ENCODE peak calls at places on chromosomes 12 and 14, in seven cellular contexts. F is H1, V is GM12891, R is HepG2, U is SK-N-SH, D is GM12878, J is K562. Q is an unnamed sample.

GRCh38 chr14:28057286-28058011 is 709.1 kb upstream of the FOXG1 start:
- DNase-seq in F (no peak), V (no peak), R (no peak), U (no peak), D (no peak), J (no peak), Q (no peak)

GRCh38 chr12:65432606-65433005 is 154.1 kb downstream of the MSRB3 start:
- DNase-seq in F (no peak), V (no peak), R (no peak), U (no peak), D (no peak), J (no peak), Q (no peak)

GRCh38 chr12:9604288-9604687 is 3.4 kb downstream of the KLRB1 start:
- DNase-seq in F (no peak), V (no peak), R (no peak), U (no peak), D (no peak), J (peak; percentile 3), Q (no peak)

GRCh38 chr12:117768860-117769259 is 199.9 kb downstream of the KSR2 start:
- DNase-seq in F (no peak), V (no peak), R (no peak), U (no peak), D (no peak), J (no peak), Q (no peak)

GRCh38 chr12:19869413-19869812 is 430.1 kb downstream of the AEBP2 start:
- DNase-seq in F (no peak), V (no peak), R (no peak), U (no peak), D (no peak), J (no peak), Q (no peak)

GRCh38 chr12:123363743-123364531 is 710 bp downstream of the SBNO1 start:
- DNase-seq in F (peak; percentile 55), V (no peak), R (peak; percentile 47), U (peak; percentile 54), D (no peak), J (peak; percentile 44), Q (peak; percentile 27)

GRCh38 chr12:103877934-103878510 is 37.0 kb upstream of the NT5DC3 start:
- DNase-seq in F (peak; percentile 60), V (peak; percentile 26), R (peak; percentile 64), U (peak; percentile 66), D (peak; percentile 49), J (peak; percentile 79), Q (no peak)

GRCh38 chr12:120835304-120835612 is 68.9 kb downstream of the SPPL3 start:
- DNase-seq in F (no peak), V (no peak), R (no peak), U (no peak), D (no peak), J (no peak), Q (no peak)

GRCh38 chr12:113259499-113259953 is 38.3 kb downstream of the TPCN1 start:
- DNase-seq in F (no peak), V (no peak), R (peak; percentile 78), U (peak; percentile 87), D (no peak), J (no peak), Q (no peak)

GRCh38 chr12:28611115-28611435 is 420.8 kb downstream of the CCDC91 start:
- DNase-seq in F (no peak), V (no peak), R (no peak), U (no peak), D (no peak), J (no peak), Q (no peak)

GRCh38 chr12:132524405-132524804 is 34.5 kb downstream of the FBRSL1 start:
- DNase-seq in F (no peak), V (no peak), R (no peak), U (no peak), D (no peak), J (no peak), Q (no peak)

GRCh38 chr12:57983150-57983857 is 41.9 kb downstream of the ATP23 start:
- DNase-seq in F (peak; percentile 54), V (no peak), R (peak; percentile 12), U (peak; percentile 4), D (no peak), J (peak; percentile 55), Q (no peak)

GRCh38 chr14:35286707-35287106 is 5.5 kb upstream of the PSMA6 start:
- DNase-seq in F (no peak), V (no peak), R (no peak), U (no peak), D (no peak), J (no peak), Q (no peak)
- TF ChIP-seq TAF1 in F (no peak), V (no peak), R (no peak), U (no peak), D (no peak), J (no peak), Q (no peak)

GRCh38 chr12:98262886-98263285 is 252.5 kb upstream of the TMPO start:
- DNase-seq in F (no peak), V (no peak), R (no peak), U (no peak), D (no peak), J (no peak), Q (no peak)

GRCh38 chr12:98259667-98260066 is 255.7 kb upstream of the TMPO start:
- DNase-seq in F (no peak), V (no peak), R (no peak), U (no peak), D (peak; percentile 38), J (no peak), Q (no peak)

GRCh38 chr12:98256830-98257229 is 258.6 kb upstream of the TMPO start:
- DNase-seq in F (no peak), V (no peak), R (no peak), U (no peak), D (no peak), J (no peak), Q (no peak)

GRCh38 chr12:98260276-98260675 is 255.1 kb upstream of the TMPO start:
- DNase-seq in F (no peak), V (no peak), R (no peak), U (no peak), D (no peak), J (no peak), Q (no peak)
- TF ChIP-seq TAF1 in F (no peak), V (no peak), R (no peak), U (no peak), D (no peak), J (no peak), Q (no peak)

DNA sequence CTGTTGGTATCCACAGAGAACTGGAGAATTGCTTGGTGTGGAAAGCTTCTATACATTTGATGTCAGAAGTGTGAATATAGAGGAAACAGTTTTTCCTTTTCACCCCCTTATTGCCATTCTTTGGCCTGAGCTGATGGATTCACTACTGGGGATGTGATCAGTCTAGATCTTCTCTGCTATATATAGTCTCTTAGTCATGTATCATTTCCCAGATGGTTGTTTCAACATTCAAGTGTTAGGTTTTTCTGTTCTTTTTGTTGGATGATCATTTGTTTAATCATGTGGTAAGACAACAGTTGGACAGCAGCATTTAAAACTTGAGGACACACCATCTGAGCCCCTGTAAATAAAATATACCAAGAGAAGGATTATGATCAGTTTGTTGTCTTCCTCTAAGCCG is 29.6 kb downstream of the TMX1 start:
- DNase-seq in F (no peak), V (no peak), R (no peak), U (no peak), D (no peak), J (no peak), Q (no peak)
- TF ChIP-seq TAF1 in F (no peak), V (no peak), R (no peak), U (no peak), D (no peak), J (no peak), Q (no peak)

DNA sequence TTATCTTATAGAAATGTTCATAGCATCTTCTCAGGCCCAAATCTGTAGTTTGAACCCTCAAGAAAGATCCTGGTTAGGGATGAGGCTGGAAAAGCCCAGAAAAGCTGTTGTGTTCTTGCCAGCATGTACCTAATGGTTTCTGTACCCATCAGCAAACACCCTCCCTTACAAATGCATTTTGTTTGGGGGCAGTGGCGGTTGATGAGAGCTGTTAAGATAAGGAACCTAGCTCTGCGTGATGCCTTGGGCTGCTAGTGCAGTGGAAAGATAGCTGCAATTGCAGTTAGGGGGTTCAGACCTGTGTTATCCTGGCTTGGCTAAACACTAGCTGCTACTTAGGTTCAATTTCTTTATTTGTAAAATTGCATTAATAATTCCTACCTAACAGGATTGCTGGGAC is 3.6 kb downstream of the TPH2 start:
- DNase-seq in F (no peak), V (no peak), R (no peak), U (peak; percentile 32), D (no peak), J (peak; percentile 38), Q (no peak)
- TF ChIP-seq TAF1 in F (no peak), V (no peak), R (no peak), U (no peak), D (no peak), J (no peak), Q (no peak)

DNA sequence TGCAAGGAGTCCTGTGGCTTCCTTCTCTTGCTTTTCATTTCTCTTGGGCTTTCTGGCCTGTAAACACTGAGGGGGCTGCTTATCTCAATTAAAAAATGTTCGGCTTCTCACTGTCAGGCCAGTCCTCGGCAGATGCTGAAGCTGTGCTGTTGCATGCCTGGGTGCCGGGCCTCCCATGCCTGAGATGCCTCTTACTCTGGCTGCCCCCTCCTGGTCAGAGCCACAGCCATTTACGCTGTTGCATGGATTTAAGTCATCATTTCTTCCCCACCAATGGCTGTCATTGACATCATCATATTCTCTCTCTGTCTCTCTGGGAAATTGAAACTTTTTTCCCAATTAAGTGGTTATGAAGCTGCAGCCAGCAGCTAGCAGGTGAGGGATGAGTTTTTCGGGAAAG is 53.7 kb downstream of the FOXN4 start:
- DNase-seq in F (no peak), V (no peak), R (peak; percentile 24), U (no peak), D (no peak), J (peak; percentile 37), Q (no peak)
- TF ChIP-seq TAF1 in F (no peak), V (no peak), R (no peak), U (no peak), D (no peak), J (no peak), Q (no peak)

Q was measured in GM12892.